ENCODE peak calls at places on chromosomes 3 and 15, in seven cellular contexts. J is adrenal gland; Y is psoas muscle; N is CD8-positive, alpha-beta memory T cell; S is upper lobe of right lung; Z is breast epithelium; C is SK-N-SH. Q is an unnamed sample.

GRCh38 chr3:113005622-113006021 is 14.8 kb downstream of the GTPBP8 start:
- DNase-seq in Y (no peak), J (no peak), C (no peak), S (no peak), N (no peak), Z (no peak), Q (peak; percentile 61)

GRCh38 chr15:62503451-62503850 is 338.4 kb upstream of the C2CD4B start:
- DNase-seq in Z (no peak), Y (no peak), J (peak; percentile 35), C (no peak), S (no peak), N (no peak), Q (no peak)

GRCh38 chr3:183591881-183592521 is 36.5 kb upstream of the KLHL6 start:
- DNase-seq in Z (no peak), N (no peak), J (no peak), S (no peak), C (no peak), Y (no peak), Q (peak; percentile 51)

GRCh38 chr15:53658827-53659226 is 100.6 kb downstream of the WDR72 start:
- DNase-seq in N (no peak), Y (no peak), S (no peak), Z (no peak), J (no peak), C (no peak), Q (no peak)

GRCh38 chr3:27415202-27415601 is 46.0 kb upstream of the NEK10 start:
- DNase-seq in Z (no peak), S (no peak), N (no peak), Y (no peak), C (no peak), J (no peak), Q (no peak)

GRCh38 chr3:15055019-15055557 is 10.0 kb downstream of the MRPS25 start:
- DNase-seq in Z (no peak), N (peak; percentile 13), Y (no peak), J (no peak), S (no peak), C (no peak), Q (peak; percentile 7)

GRCh38 chr3:35394400-35394799 is 244.9 kb upstream of the ARPP21 start:
- DNase-seq in J (no peak), Y (no peak), N (no peak), Z (no peak), S (no peak), C (peak; percentile 4), Q (no peak)

GRCh38 chr3:184620101-184620798 is 58.7 kb downstream of the EPHB3 start:
- DNase-seq in N (no peak), Z (no peak), C (no peak), Y (no peak), J (no peak), S (no peak), Q (no peak)

GRCh38 chr15:78073026-78073425 is 4.5 kb downstream of the TBC1D2B start:
- DNase-seq in S (no peak), C (no peak), J (no peak), N (no peak), Z (no peak), Y (no peak), Q (no peak)
- H3K4me1 ChIP-seq in S (peaks cover 83% of the 10 kb centered on the region), C (peaks cover 47% of the 10 kb centered on the region), J (peaks cover 87% of the 10 kb centered on the region), N (peaks cover 71% of the 10 kb centered on the region), Z (no peaks in the 10 kb centered on the region), Y (peaks cover 64% of the 10 kb centered on the region), Q (peaks cover 80% of the 10 kb centered on the region)

GRCh38 chr3:53178246-53178645 is 17.2 kb downstream of the PRKCD start:
- DNase-seq in Z (no peak), J (no peak), N (no peak), S (no peak), Y (no peak), C (no peak), Q (no peak)
- H3K27me3 ChIP-seq in Z (no peaks in the 10 kb centered on the region), J (no peaks in the 10 kb centered on the region), N (no peaks in the 10 kb centered on the region), S (no peaks in the 10 kb centered on the region), Y (no peaks in the 10 kb centered on the region), C (no peaks in the 10 kb centered on the region), Q (no peaks in the 10 kb centered on the region)

GRCh38 chr3:79973482-79973881 is 205.7 kb upstream of the ROBO1 start:
- DNase-seq in C (no peak), J (no peak), S (no peak), Y (no peak), Z (no peak), N (no peak), Q (no peak)

GRCh38 chr3:79979990-79980389 is 212.2 kb upstream of the ROBO1 start:
- DNase-seq in S (no peak), J (no peak), C (no peak), Y (no peak), Z (no peak), N (no peak), Q (no peak)

GRCh38 chr3:79968418-79968817 is 200.6 kb upstream of the ROBO1 start:
- DNase-seq in Y (no peak), S (no peak), N (no peak), J (no peak), C (no peak), Z (no peak), Q (no peak)

GRCh38 chr3:79976466-79976865 is 208.7 kb upstream of the ROBO1 start:
- DNase-seq in N (no peak), S (no peak), Z (no peak), Y (no peak), C (no peak), J (no peak), Q (no peak)

GRCh38 chr3:79973917-79974595 is 206.3 kb upstream of the ROBO1 start:
- DNase-seq in C (no peak), Z (no peak), J (no peak), S (no peak), Y (no peak), N (no peak), Q (no peak)
- H3K4me3 ChIP-seq in C (no peak overlapping the region), Z (no peak overlapping the region), J (no peak overlapping the region), S (no peak overlapping the region), Y (no peak overlapping the region), N (no peak overlapping the region), Q (no peak overlapping the region)

DNA sequence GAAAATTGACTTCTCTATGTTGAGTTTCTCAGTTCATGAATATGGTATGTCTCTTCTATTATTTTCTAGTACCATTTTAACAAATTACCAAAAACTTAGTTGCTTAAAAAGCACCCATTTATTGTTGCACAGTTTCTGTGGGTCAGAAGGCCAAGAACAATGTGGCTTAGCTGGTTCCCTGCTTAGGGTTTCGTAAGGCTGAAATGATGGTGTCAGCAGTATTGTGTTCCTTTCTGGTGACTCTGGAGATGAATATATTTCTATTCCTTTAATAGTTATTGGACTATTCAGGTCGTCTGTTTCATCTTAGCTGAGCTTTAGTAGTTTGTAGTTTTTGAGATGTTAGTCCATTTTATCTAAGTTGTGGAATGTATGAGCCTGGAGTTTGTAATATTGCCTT is 44.9 kb downstream of the IL1RAP start:
- DNase-seq in Y (no peak), J (peak; percentile 9), C (no peak), S (no peak), N (no peak), Z (no peak), Q (no peak)
- H3K4me1 ChIP-seq in Y (no peaks in the 10 kb centered on the region), J (no peaks in the 10 kb centered on the region), C (peaks cover 5% of the 10 kb centered on the region), S (no peaks in the 10 kb centered on the region), N (no peaks in the 10 kb centered on the region), Z (no peaks in the 10 kb centered on the region), Q (no peaks in the 10 kb centered on the region)

GRCh38 chr3:78322780-78323179 is 1282.9 kb downstream of the ROBO2 start:
- DNase-seq in Z (no peak), C (no peak), S (no peak), N (no peak), J (no peak), Y (no peak), Q (no peak)
- H3K27me3 ChIP-seq in Z (no peaks in the 10 kb centered on the region), C (no peaks in the 10 kb centered on the region), S (no peaks in the 10 kb centered on the region), N (no peaks in the 10 kb centered on the region), J (no peaks in the 10 kb centered on the region), Y (no peaks in the 10 kb centered on the region), Q (no peaks in the 10 kb centered on the region)

GRCh38 chr3:13009946-13010315 is 63.3 kb downstream of the IQSEC1 start:
- DNase-seq in Z (no peak), C (no peak), J (no peak), Y (no peak), N (no peak), S (no peak), Q (no peak)
- H3K4me3 ChIP-seq in Z (no peak overlapping the region), C (no peak overlapping the region), J (no peak overlapping the region), Y (no peak overlapping the region), N (peak overlapping the region; percentile 43), S (no peak overlapping the region), Q (peak overlapping the region; percentile 60)

Q was measured in CD4-positive, CD25-positive, alpha-beta regulatory T cell.